ENCODE peak calls at places on chromosomes 6 and 20, in seven cellular contexts. V, C, M, A, X, D and L are unnamed samples.
A peak's percentile ranks its signal among the peaks of the same experiment; 100 is the strongest.

GRCh38 chr6:141229296-141229695 is 903.4 kb upstream of the GJE1 start:
- DNase-seq in V (no peak), C (no peak), M (no peak), A (no peak), X (no peak), D (no peak), L (no peak)

GRCh38 chr6:75855047-75855446 is 106.0 kb downstream of the MYO6 start:
- DNase-seq in V (peak; percentile 46), C (no peak), M (peak; percentile 48), A (peak; percentile 36), X (peak; percentile 15), D (peak; percentile 33), L (no peak)

GRCh38 chr20:46192376-46192944 is 74.3 kb downstream of the CD40 start:
- DNase-seq in V (no peak), C (no peak), M (no peak), A (no peak), X (peak; percentile 89), D (no peak), L (no peak)

GRCh38 chr6:51657491-51657890 is 429.9 kb downstream of the PKHD1 start:
- DNase-seq in V (no peak), C (no peak), M (no peak), A (no peak), X (no peak), D (no peak), L (no peak)

GRCh38 chr6:152221806-152222628 is 414.5 kb downstream of the ESR1 start:
- DNase-seq in V (no peak), C (no peak), M (no peak), A (no peak), X (no peak), D (no peak), L (no peak)

GRCh38 chr20:45138451-45139300 is 14.4 kb upstream of the WFDC12 start:
- DNase-seq in V (peak; percentile 88), C (no peak), M (peak; percentile 21), A (peak; percentile 62), X (peak; percentile 39), D (peak; percentile 81), L (no peak)

GRCh38 chr6:21381336-21381963 is 212.1 kb upstream of the SOX4 start:
- DNase-seq in V (no peak), C (no peak), M (no peak), A (no peak), X (no peak), D (peak; percentile 57), L (no peak)

GRCh38 chr6:28738396-28738765 is 185.4 kb downstream of the TRIM27 start:
- DNase-seq in V (no peak), C (no peak), M (no peak), A (no peak), X (no peak), D (no peak), L (no peak)

GRCh38 chr6:134551245-134551960 is 233.5 kb upstream of the SGK1 start:
- DNase-seq in V (no peak), C (peak; percentile 51), M (no peak), A (no peak), X (no peak), D (no peak), L (no peak)

GRCh38 chr6:56407883-56408282 is 160.5 kb upstream of the COL21A1 start:
- DNase-seq in V (no peak), C (no peak), M (no peak), A (no peak), X (peak; percentile 24), D (no peak), L (no peak)

GRCh38 chr6:139943391-139943790 is 568.9 kb upstream of the CITED2 start:
- DNase-seq in V (no peak), C (peak; percentile 20), M (no peak), A (no peak), X (no peak), D (no peak), L (no peak)

GRCh38 chr6:161130606-161131005 is 139.0 kb downstream of the MAP3K4 start:
- DNase-seq in V (no peak), C (no peak), M (no peak), A (no peak), X (no peak), D (no peak), L (no peak)

GRCh38 chr6:15996030-15996429 is 132.9 kb upstream of the MYLIP start:
- DNase-seq in V (no peak), C (no peak), M (no peak), A (no peak), X (no peak), D (no peak), L (no peak)

GRCh38 chr6:33696538-33697518 is 14.7 kb downstream of the UQCC2 start:
- DNase-seq in V (no peak), C (no peak), M (no peak), A (peak; percentile 77), X (peak; percentile 40), D (no peak), L (peak; percentile 64)

GRCh38 chr6:140001851-140002301 is 627.4 kb upstream of the CITED2 start:
- DNase-seq in V (no peak), C (no peak), M (no peak), A (no peak), X (peak; percentile 23), D (no peak), L (no peak)

GRCh38 chr6:53723331-53723730 is 57.8 kb upstream of the KLHL31 start:
- DNase-seq in V (no peak), C (no peak), M (no peak), A (no peak), X (no peak), D (no peak), L (no peak)

GRCh38 chr20:23178806-23179205 is 92.7 kb upstream of the CD93 start:
- DNase-seq in V (no peak), C (no peak), M (no peak), A (no peak), X (no peak), D (peak; percentile 77), L (no peak)

GRCh38 chr6:143337201-143337949 is 113.1 kb downstream of the ADAT2 start:
- DNase-seq in V (peak; percentile 15), C (peak; percentile 15), M (peak; percentile 18), A (peak; percentile 30), X (peak; percentile 48), D (peak; percentile 38), L (no peak)

GRCh38 chr20:41054463-41055230 is 26.0 kb downstream of the TOP1 start:
- DNase-seq in V (no peak), C (no peak), M (no peak), A (no peak), X (no peak), D (no peak), L (no peak)

GRCh38 chr6:159608961-159609673 is 83.9 kb downstream of the SOD2 start:
- DNase-seq in V (no peak), C (peak; percentile 12), M (peak; percentile 58), A (no peak), X (no peak), D (peak; percentile 33), L (no peak)

GRCh38 chr6:14567031-14567430 is 449.5 kb downstream of the CD83 start:
- DNase-seq in V (no peak), C (no peak), M (no peak), A (no peak), X (no peak), D (no peak), L (no peak)

GRCh38 chr6:106574729-106575458 is 54.4 kb downstream of the RTN4IP1 start:
- DNase-seq in V (no peak), C (peak; percentile 38), M (peak; percentile 73), A (no peak), X (no peak), D (no peak), L (peak; percentile 55)
- TF ChIP-seq POLR2AphosphoS5 in V (no peak), C (no peak), M (no peak), A (no peak), X (no peak), D (no peak), L (no peak)

GRCh38 chr6:43184268-43184985 is 2.4 kb downstream of the CUL9 start:
- DNase-seq in V (no peak), C (no peak), M (no peak), A (no peak), X (no peak), D (no peak), L (no peak)
- H3K4me3 ChIP-seq in V (no peak overlapping the region), C (no peak overlapping the region), M (no peak overlapping the region), A (no peak overlapping the region), X (no peak overlapping the region), D (no peak overlapping the region), L (no peak overlapping the region)

GRCh38 chr20:4667836-4668235 is 53.9 kb upstream of the PRND start:
- DNase-seq in V (no peak), C (no peak), M (no peak), A (no peak), X (no peak), D (no peak), L (no peak)

GRCh38 chr20:4665591-4665990 is 56.1 kb upstream of the PRND start:
- DNase-seq in V (no peak), C (no peak), M (no peak), A (no peak), X (no peak), D (no peak), L (no peak)

GRCh38 chr20:4664691-4665360 is 56.9 kb upstream of the PRND start:
- DNase-seq in V (no peak), C (no peak), M (no peak), A (no peak), X (no peak), D (no peak), L (no peak)

GRCh38 chr20:4667371-4667773 is 54.3 kb upstream of the PRND start:
- DNase-seq in V (no peak), C (no peak), M (no peak), A (no peak), X (no peak), D (peak; percentile 10), L (no peak)

DNA sequence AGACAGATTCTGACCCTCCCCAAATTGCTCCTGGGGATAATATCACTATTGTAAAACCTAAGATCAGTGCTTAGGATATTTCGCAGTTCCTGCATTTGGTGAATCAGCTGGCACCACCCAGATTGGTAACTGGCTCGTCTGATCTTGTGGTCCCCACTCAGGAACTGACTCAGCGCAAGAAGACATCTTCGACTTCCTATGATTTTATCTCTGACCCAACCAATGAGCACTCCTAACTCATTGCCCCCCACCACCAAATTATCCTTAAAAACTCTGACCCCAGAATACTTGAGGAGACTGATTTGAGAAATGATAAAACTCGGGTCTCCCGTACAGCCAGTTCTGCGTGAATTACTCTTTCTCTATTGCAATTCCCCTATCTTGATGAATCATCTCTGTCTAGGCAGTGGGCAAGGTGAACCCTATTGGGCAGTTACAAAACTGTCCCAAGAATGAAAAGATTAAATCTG is 55.7 kb upstream of the PRND start:
- DNase-seq in V (peak; percentile 23), C (no peak), M (no peak), A (no peak), X (no peak), D (peak; percentile 63), L (no peak)
- TF ChIP-seq POLR2AphosphoS5 in V (no peak), C (no peak), M (no peak), A (no peak), X (peak; percentile 22), D (no peak), L (no peak)

DNA sequence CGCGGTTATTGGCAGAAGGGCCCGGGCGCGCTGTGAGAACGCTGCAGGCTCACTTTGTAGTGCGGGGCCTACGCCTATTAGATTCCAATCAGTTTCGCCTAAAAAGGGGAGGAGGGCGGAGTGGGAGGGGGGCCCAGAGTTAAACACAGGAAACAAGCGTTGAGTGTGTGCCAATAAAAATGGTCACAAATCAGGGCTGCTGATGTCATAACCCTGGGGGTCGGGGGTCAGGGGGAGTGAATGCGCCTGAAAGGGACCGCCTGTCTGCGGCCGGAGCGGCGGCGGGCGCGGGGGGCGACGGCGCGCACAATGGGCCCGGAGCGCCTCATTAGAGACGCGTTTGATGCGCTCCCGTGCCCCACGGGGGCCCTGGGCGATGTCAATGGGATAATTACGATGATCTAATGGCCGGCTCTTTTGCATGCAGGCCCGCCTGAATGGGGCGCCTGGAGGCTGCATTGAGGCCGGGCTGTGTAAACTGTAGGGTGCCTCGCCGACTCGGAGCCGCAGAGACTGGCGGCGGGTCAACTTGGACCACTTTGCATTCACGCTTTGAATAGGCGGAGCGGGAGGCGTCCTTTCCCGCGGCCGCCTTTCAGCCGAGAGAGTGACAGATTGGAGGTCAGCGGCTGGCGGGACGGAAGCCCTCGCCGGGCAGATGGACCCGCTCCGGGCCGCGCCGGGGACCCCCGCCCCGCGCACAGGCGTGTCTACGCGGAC is 296.0 kb downstream of the TFAP2C start:
- DNase-seq in V (peak; percentile 8), C (no peak), M (no peak), A (no peak), X (peak; percentile 42), D (no peak), L (no peak)
- H3K4me3 ChIP-seq in V (no peak overlapping the region), C (no peak overlapping the region), M (no peak overlapping the region), A (peak overlapping the region; percentile 13), X (no peak overlapping the region), D (no peak overlapping the region), L (peak overlapping the region; percentile 59)